ENCODE peak calls at places on chromosome 11, in four cellular contexts. One of them, this sample, is unnamed.

GRCh38 chr11:118888398-118888797 is 4.7 kb downstream of the CXCR5 start:
- DNase-seq in substantia nigra: no peak
- DNase-seq in C1 segment of cervical spinal cord: no peak
- DNase-seq in progenitor cell of endocrine pancreas: no peak
- DNase-seq in this sample: no peak

GRCh38 chr11:117691501-117691900 is 105.5 kb downstream of the DSCAML1 start:
- DNase-seq in substantia nigra: no peak
- DNase-seq in C1 segment of cervical spinal cord: no peak
- DNase-seq in progenitor cell of endocrine pancreas: no peak
- DNase-seq in this sample: no peak

GRCh38 chr11:71914127-71914526 is 14.3 kb downstream of the XNDC1N start:
- DNase-seq in substantia nigra: no peak
- DNase-seq in C1 segment of cervical spinal cord: no peak
- DNase-seq in progenitor cell of endocrine pancreas: no peak
- DNase-seq in this sample: no peak

GRCh38 chr11:2844116-2844515 is 41.5 kb downstream of the CDKN1C start:
- DNase-seq in substantia nigra: no peak
- DNase-seq in progenitor cell of endocrine pancreas: no peak
- DNase-seq in C1 segment of cervical spinal cord: no peak
- DNase-seq in this sample: no peak

GRCh38 chr11:134760307-134760706 is 348.3 kb upstream of the B3GAT1 start:
- DNase-seq in C1 segment of cervical spinal cord: no peak
- DNase-seq in substantia nigra: no peak
- DNase-seq in progenitor cell of endocrine pancreas: no peak
- DNase-seq in this sample: no peak

GRCh38 chr11:63573881-63574855 is 11.0 kb upstream of the PLAAT2 start:
- DNase-seq in C1 segment of cervical spinal cord: no peak
- DNase-seq in substantia nigra: no peak
- DNase-seq in progenitor cell of endocrine pancreas: no peak
- DNase-seq in this sample: no peak

GRCh38 chr11:35540526-35540925 is 15.1 kb upstream of the PAMR1 start:
- DNase-seq in substantia nigra: no peak
- DNase-seq in progenitor cell of endocrine pancreas: no peak
- DNase-seq in C1 segment of cervical spinal cord: no peak
- DNase-seq in this sample: no peak

GRCh38 chr11:24925091-24925490 is 428.2 kb downstream of the LUZP2 start:
- DNase-seq in progenitor cell of endocrine pancreas: no peak
- DNase-seq in C1 segment of cervical spinal cord: no peak
- DNase-seq in substantia nigra: no peak
- DNase-seq in this sample: no peak

This sample was measured in upper lobe of right lung.